ENCODE peak calls at places on chromosomes 6 and 20, in eight cellular contexts. A, K, U, H, P, I, J and Y are unnamed samples.

GRCh38 chr6:89433637-89434499 is 916 bp downstream of the ANKRD6 start:
- DNase-seq in I (peak), U (peak), J (no peak), H (no peak), P (no peak), K (peak), A (no peak), Y (peak)

GRCh38 chr20:58649288-58650180 is 1.5 kb upstream of the STX16 start:
- DNase-seq in P (no peak), K (peak), A (no peak), I (peak), J (no peak), U (peak), H (peak), Y (no peak)

GRCh38 chr6:75460636-75461035 is 33.0 kb downstream of the FILIP1 start:
- DNase-seq in I (no peak), H (no peak), A (no peak), P (no peak), J (peak), U (no peak), K (no peak), Y (no peak)

GRCh38 chr6:17705428-17705777 is 1.3 kb downstream of the NUP153 start:
- DNase-seq in H (no peak), J (peak), P (peak), U (peak), I (no peak), K (peak), A (no peak), Y (peak)

GRCh38 chr20:47244451-47244850 is 112.0 kb downstream of the ZMYND8 start:
- DNase-seq in I (no peak), P (no peak), J (peak), U (no peak), H (no peak), A (no peak), K (no peak), Y (peak)

GRCh38 chr6:86355271-86355670 is 582.1 kb upstream of the HTR1E start:
- DNase-seq in H (no peak), J (no peak), A (no peak), P (no peak), I (no peak), U (no peak), K (no peak), Y (no peak)

GRCh38 chr6:108193120-108193519 is 27.3 kb downstream of the NR2E1 start:
- DNase-seq in I (no peak), A (no peak), U (no peak), K (no peak), J (no peak), P (no peak), H (no peak), Y (peak)

GRCh38 chr6:135179920-135180457 is 1.1 kb upstream of the MYB start:
- DNase-seq in K (no peak), I (no peak), A (no peak), H (peak), P (no peak), J (no peak), U (no peak), Y (no peak)

GRCh38 chr6:1382883-1383728 is 6.3 kb upstream of the FOXF2 start:
- DNase-seq in U (no peak), I (no peak), H (peak), A (no peak), K (no peak), J (no peak), P (no peak), Y (no peak)

GRCh38 chr20:51727872-51728271 is 40.3 kb downstream of the ATP9A start:
- DNase-seq in H (no peak), U (no peak), J (no peak), K (no peak), A (no peak), P (no peak), I (no peak), Y (no peak)

GRCh38 chr20:5544175-5544574 is 206.0 kb upstream of the SHLD1 start:
- DNase-seq in A (no peak), I (no peak), J (no peak), H (no peak), U (no peak), P (no peak), K (no peak), Y (no peak)

GRCh38 chr6:26087284-26088115 is at the start of gene HFE:
- DNase-seq in K (peak), A (no peak), H (no peak), P (peak), J (peak), I (peak), U (peak), Y (peak)

GRCh38 chr6:22497299-22497698 is 72.1 kb upstream of the HDGFL1 start:
- DNase-seq in K (no peak), I (no peak), U (no peak), A (no peak), J (no peak), H (no peak), P (no peak), Y (no peak)

GRCh38 chr6:40630046-40630445 is 42.9 kb upstream of the LRFN2 start:
- DNase-seq in J (no peak), P (no peak), I (no peak), K (peak), H (no peak), U (peak), A (no peak), Y (no peak)

GRCh38 chr6:53258076-53258773 is 90.5 kb downstream of the ELOVL5 start:
- DNase-seq in K (no peak), U (no peak), J (no peak), H (no peak), A (no peak), P (no peak), I (no peak), Y (no peak)

GRCh38 chr20:44070139-44070900 is 116.7 kb downstream of the JPH2 start:
- DNase-seq in U (no peak), A (no peak), H (no peak), K (no peak), J (no peak), P (no peak), I (no peak), Y (no peak)

GRCh38 chr6:7920425-7920824 is 9.8 kb upstream of the TXNDC5 start:
- DNase-seq in J (no peak), A (no peak), U (no peak), K (no peak), P (no peak), I (no peak), H (no peak), Y (peak)

GRCh38 chr6:38283734-38284362 is 355.9 kb downstream of the BTBD9 start:
- DNase-seq in P (no peak), J (no peak), K (no peak), I (no peak), H (no peak), A (no peak), U (no peak), Y (peak)

GRCh38 chr6:4895971-4896370 is 107.9 kb downstream of the RPP40 start:
- DNase-seq in A (no peak), K (no peak), J (no peak), U (no peak), H (no peak), P (no peak), I (no peak), Y (no peak)

GRCh38 chr6:35725721-35726438 is 11.0 kb upstream of the ARMC12 start:
- DNase-seq in P (peak), K (no peak), J (no peak), H (no peak), U (peak), I (peak), A (peak), Y (no peak)

GRCh38 chr6:21115111-21115510 is 478.4 kb upstream of the SOX4 start:
- DNase-seq in I (no peak), P (peak), K (no peak), H (no peak), U (peak), J (peak), A (no peak), Y (no peak)

GRCh38 chr6:56279346-56280080 is 32.1 kb upstream of the COL21A1 start:
- DNase-seq in H (no peak), P (peak), A (no peak), I (no peak), K (no peak), J (peak), U (no peak), Y (peak)

GRCh38 chr6:31736026-31736767 is at the start of gene CLIC1:
- DNase-seq in K (peak), J (peak), P (peak), A (peak), H (peak), U (peak), I (peak), Y (peak)

GRCh38 chr6:52724041-52724405 is 39.3 kb downstream of the GSTA2 start:
- DNase-seq in H (no peak), K (no peak), A (no peak), U (no peak), P (peak), I (no peak), J (peak), Y (peak)

GRCh38 chr6:168320661-168321060 is 1.1 kb upstream of the DACT2 start:
- DNase-seq in U (no peak), I (no peak), J (no peak), P (no peak), K (no peak), H (no peak), A (no peak), Y (peak)

GRCh38 chr20:57439432-57439831 is 48.2 kb downstream of the RBM38 start:
- DNase-seq in J (no peak), K (no peak), U (peak), I (peak), P (no peak), A (peak), H (no peak), Y (no peak)

GRCh38 chr6:147530132-147531060 is 21.9 kb downstream of the SAMD5 start:
- DNase-seq in J (no peak), U (no peak), K (no peak), P (no peak), A (no peak), H (no peak), I (peak), Y (no peak)

GRCh38 chr20:50915424-50915823 is 15.8 kb downstream of the ADNP start:
- DNase-seq in H (no peak), U (no peak), P (no peak), K (no peak), A (no peak), J (peak), I (no peak), Y (peak)

GRCh38 chr6:142138876-142139275 is 6.2 kb downstream of the GJE1 start:
- DNase-seq in I (no peak), H (no peak), J (no peak), K (no peak), P (no peak), A (no peak), U (no peak), Y (no peak)

GRCh38 chr6:50240986-50241385 is 191.3 kb upstream of the DEFB112 start:
- DNase-seq in H (no peak), I (no peak), K (no peak), J (no peak), U (no peak), A (no peak), P (no peak), Y (no peak)

GRCh38 chr6:155455766-155456165 is at the start of gene NOX3:
- DNase-seq in I (no peak), P (no peak), H (no peak), K (no peak), U (no peak), J (no peak), A (no peak), Y (no peak)

GRCh38 chr6:39897699-39898098 is 36.6 kb downstream of the MOCS1 start:
- DNase-seq in U (no peak), K (no peak), A (no peak), J (no peak), H (no peak), P (no peak), I (no peak), Y (no peak)

GRCh38 chr6:71349395-71349794 is 60.8 kb downstream of the OGFRL1 start:
- DNase-seq in U (no peak), J (peak), K (peak), I (no peak), A (no peak), H (peak), P (peak), Y (peak)

GRCh38 chr6:111996159-111996558 is 57.7 kb upstream of the CCN6 start:
- DNase-seq in A (no peak), P (no peak), I (no peak), H (no peak), J (no peak), K (no peak), U (no peak), Y (no peak)

GRCh38 chr6:38354905-38355304 is 284.8 kb downstream of the BTBD9 start:
- DNase-seq in K (no peak), U (no peak), J (no peak), I (no peak), H (no peak), P (no peak), A (no peak), Y (no peak)

GRCh38 chr6:51648236-51648635 is 439.2 kb downstream of the PKHD1 start:
- DNase-seq in U (no peak), P (no peak), A (no peak), H (no peak), J (no peak), I (no peak), K (peak), Y (peak)

GRCh38 chr6:16712931-16713484 is 48.3 kb downstream of the ATXN1 start:
- DNase-seq in J (peak), P (peak), A (no peak), I (no peak), K (no peak), H (no peak), U (no peak), Y (peak)

GRCh38 chr6:33014841-33015634 is 5.6 kb upstream of the HLA-DOA start:
- DNase-seq in H (peak), I (no peak), U (peak), A (no peak), K (peak), J (peak), P (peak), Y (peak)

GRCh38 chr20:5402903-5403531 is 86.3 kb upstream of the PROKR2 start:
- DNase-seq in H (peak), A (no peak), P (no peak), K (peak), J (peak), I (no peak), U (no peak), Y (peak)

GRCh38 chr6:118963003-118963402 is 28.0 kb upstream of the MCM9 start:
- DNase-seq in P (peak), I (no peak), A (no peak), H (no peak), K (no peak), U (no peak), J (peak), Y (peak)

GRCh38 chr6:118965843-118966242 is 30.9 kb upstream of the MCM9 start:
- DNase-seq in J (no peak), H (no peak), A (no peak), U (no peak), K (no peak), I (no peak), P (no peak), Y (no peak)

GRCh38 chr6:118965354-118965753 is 30.4 kb upstream of the MCM9 start:
- DNase-seq in J (no peak), I (no peak), K (no peak), H (no peak), A (no peak), P (no peak), U (no peak), Y (no peak)

DNA sequence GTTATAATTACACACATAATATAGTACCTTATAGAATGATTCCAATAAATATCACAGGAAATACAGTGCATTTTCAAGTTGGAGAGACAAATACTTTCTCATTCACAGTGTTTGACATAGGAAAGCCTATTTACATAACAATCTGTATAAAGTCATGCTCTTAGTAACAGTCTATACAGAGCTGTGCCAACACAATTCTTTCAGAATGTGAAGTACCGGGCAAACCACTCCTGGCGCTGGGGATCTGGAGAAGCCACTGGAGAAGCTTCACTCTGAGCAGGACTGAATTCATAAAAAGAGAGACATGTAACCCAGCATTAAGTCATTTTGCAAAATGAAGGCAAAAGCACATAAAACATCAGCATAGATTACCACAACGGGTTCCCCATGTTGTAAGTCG is 24.9 kb upstream of the MCM9 start:
- DNase-seq in P (no peak), H (no peak), I (no peak), A (no peak), K (no peak), J (no peak), U (peak), Y (no peak)
- H3K4me3 ChIP-seq in P (no peak), H (no peak), I (no peak), A (no peak), K (no peak), J (no peak), U (no peak), Y (no peak)

GRCh38 chr6:113870917-113871316 is 13.8 kb downstream of the MARCKS start:
- DNase-seq in J (no peak), U (no peak), A (no peak), H (no peak), K (no peak), P (no peak), I (no peak), Y (no peak)

GRCh38 chr6:113871975-113872374 is 14.8 kb downstream of the MARCKS start:
- DNase-seq in J (no peak), I (no peak), U (no peak), P (no peak), A (no peak), K (no peak), H (no peak), Y (no peak)

GRCh38 chr6:113876654-113877053 is 19.5 kb downstream of the MARCKS start:
- DNase-seq in U (no peak), A (no peak), I (no peak), P (no peak), H (no peak), J (no peak), K (no peak), Y (no peak)

GRCh38 chr6:113875470-113875869 is 18.3 kb downstream of the MARCKS start:
- DNase-seq in A (no peak), I (no peak), J (peak), U (no peak), P (peak), K (no peak), H (no peak), Y (no peak)

GRCh38 chr6:113873043-113873667 is 16.0 kb downstream of the MARCKS start:
- DNase-seq in J (no peak), U (peak), P (no peak), H (no peak), K (no peak), I (peak), A (no peak), Y (no peak)
- H3K4me3 ChIP-seq in J (no peak), U (no peak), P (no peak), H (no peak), K (no peak), I (no peak), A (no peak), Y (no peak)

GRCh38 chr6:87606199-87606598 is 16.3 kb downstream of the ORC3 start:
- DNase-seq in U (no peak), H (no peak), A (no peak), J (no peak), K (no peak), P (no peak), I (no peak), Y (no peak)

GRCh38 chr6:87608802-87609201 is 18.9 kb downstream of the ORC3 start:
- DNase-seq in U (no peak), I (no peak), K (no peak), J (no peak), A (no peak), P (no peak), H (no peak), Y (no peak)
- H3K4me3 ChIP-seq in U (no peak), I (no peak), K (no peak), J (no peak), A (no peak), P (no peak), H (no peak), Y (no peak)

DNA sequence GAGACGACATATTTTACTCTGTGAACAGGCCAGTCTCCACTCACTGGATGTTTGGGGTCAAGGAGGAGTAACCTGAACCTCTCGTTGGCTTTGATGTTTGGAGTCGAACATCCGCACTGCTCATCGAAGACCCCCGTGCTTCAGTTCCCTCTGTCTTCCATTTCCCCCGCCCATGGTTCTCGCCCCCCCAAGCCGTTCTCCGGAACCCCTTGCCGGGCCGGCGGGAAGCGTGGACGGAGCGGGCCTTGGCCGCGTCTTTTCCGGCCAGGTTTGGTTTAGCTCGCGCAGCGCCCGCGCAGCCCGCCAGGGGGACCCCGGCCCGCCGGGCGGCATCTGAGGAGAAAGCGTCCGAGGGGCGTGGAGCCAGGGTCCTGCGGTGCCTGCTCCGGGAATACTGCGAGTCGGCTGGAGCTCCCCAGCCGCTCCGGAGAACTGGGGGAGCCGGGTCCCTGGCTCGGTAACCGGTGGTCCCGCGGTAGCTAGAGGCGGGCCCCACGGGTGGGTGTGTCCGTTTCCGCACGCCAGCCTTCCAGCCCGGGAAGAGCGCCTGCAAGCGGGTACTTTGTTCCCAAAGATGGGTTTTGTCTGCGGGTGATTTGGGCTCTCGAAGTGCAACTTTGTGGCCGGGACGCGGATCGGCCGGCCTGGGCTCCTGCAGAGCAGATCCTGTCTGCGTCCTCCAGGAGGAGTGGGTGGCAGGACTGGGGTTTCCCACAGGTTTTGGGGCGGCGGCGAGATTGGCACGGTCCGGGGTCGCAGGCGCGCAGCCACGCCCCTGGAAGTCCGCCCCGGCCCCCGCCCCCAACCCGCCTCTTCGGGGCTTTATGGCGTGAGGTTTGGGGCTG is 429 bp upstream of the TMEM200A start:
- DNase-seq in I (peak), H (peak), P (peak), A (no peak), U (peak), K (peak), J (peak), Y (peak)
- H3K4me3 ChIP-seq in I (peak), H (peak), P (peak), A (peak), U (peak), K (peak), J (peak), Y (peak)

GRCh38 chr6:119346450-119346849 is 3.1 kb downstream of the MAN1A1 start:
- DNase-seq in K (no peak), U (no peak), P (no peak), H (no peak), J (no peak), I (no peak), A (no peak), Y (no peak)
- H3K4me3 ChIP-seq in K (peak), U (peak), P (peak), H (no peak), J (peak), I (no peak), A (peak), Y (no peak)

GRCh38 chr6:160795716-160796115 is 93.7 kb downstream of the PLG start:
- DNase-seq in P (peak), A (no peak), H (no peak), K (no peak), U (no peak), J (no peak), I (no peak), Y (peak)

GRCh38 chr6:160791981-160792418 is 90.0 kb downstream of the PLG start:
- DNase-seq in K (no peak), P (no peak), U (no peak), I (no peak), J (no peak), H (no peak), A (no peak), Y (peak)

GRCh38 chr6:160792711-160793110 is 90.7 kb downstream of the PLG start:
- DNase-seq in K (no peak), A (no peak), P (no peak), H (no peak), I (no peak), J (no peak), U (no peak), Y (peak)

GRCh38 chr6:160791459-160791858 is 89.4 kb downstream of the PLG start:
- DNase-seq in I (no peak), H (no peak), U (no peak), J (no peak), P (no peak), K (no peak), A (no peak), Y (no peak)

DNA sequence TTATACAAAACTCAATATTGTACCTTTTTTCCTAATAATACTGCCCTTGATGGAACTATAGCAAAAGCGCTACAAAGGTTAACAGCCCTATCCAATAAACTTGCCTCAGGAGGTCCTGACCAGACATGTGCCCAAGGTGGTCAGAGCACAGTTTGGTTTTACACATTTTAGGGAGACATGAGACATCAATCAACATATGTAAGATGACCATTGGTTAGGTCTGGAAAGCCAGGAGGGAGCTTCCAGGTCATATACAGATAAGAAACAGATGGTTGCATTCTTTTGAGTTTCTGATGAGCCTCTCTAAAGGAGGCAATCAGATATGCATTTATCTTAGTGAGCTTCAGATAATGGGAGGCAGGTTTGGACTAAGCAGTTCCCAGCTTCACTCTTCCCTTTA is 91.6 kb downstream of the PLG start:
- DNase-seq in K (no peak), J (no peak), U (no peak), A (no peak), I (no peak), H (no peak), P (no peak), Y (no peak)
- H3K4me3 ChIP-seq in K (no peak), J (no peak), U (no peak), A (no peak), I (no peak), H (no peak), P (no peak), Y (no peak)